ENCODE peak calls at places on chromosome 16, in nine cellular contexts. Z, W, A, K, Y, C, M, I and S are unnamed samples.

GRCh38 chr16:88385112-88385594 is 2.4 kb downstream of the ZNF469 start:
- DNase-seq in Z (no peak), Y (no peak), C (no peak), K (no peak), A (no peak), M (no peak), I (no peak), W (no peak), S (no peak)

GRCh38 chr16:48361540-48361939 is 23.7 kb downstream of the SIAH1 start:
- DNase-seq in W (no peak), Y (no peak), I (no peak), C (no peak), A (no peak), K (no peak), Z (no peak), M (no peak), S (no peak)

GRCh38 chr16:78993342-78993741 is 607.2 kb downstream of the MAF start:
- DNase-seq in K (peak; percentile 55), A (no peak), C (no peak), W (no peak), M (no peak), I (no peak), Y (no peak), Z (no peak), S (no peak)

GRCh38 chr16:88662843-88663606 is at the start of gene MVD:
- DNase-seq in Y (peak; percentile 72), C (peak; percentile 91), Z (peak; percentile 90), W (peak; percentile 99), I (peak; percentile 97), A (peak; percentile 99), K (peak; percentile 73), M (peak; percentile 92), S (peak; percentile 99)

GRCh38 chr16:87033541-87034300 is 283.5 kb downstream of the C16orf95 start:
- DNase-seq in K (no peak), I (no peak), C (no peak), A (no peak), Y (no peak), Z (no peak), W (no peak), M (no peak), S (no peak)

GRCh38 chr16:4679854-4680636 is 13.3 kb upstream of the NUDT16L1 start:
- DNase-seq in I (no peak), Y (no peak), A (no peak), W (peak; percentile 90), M (peak; percentile 78), Z (no peak), K (peak; percentile 51), C (no peak), S (peak; percentile 94)

GRCh38 chr16:85570213-85570734 is 42.8 kb upstream of the GSE1 start:
- DNase-seq in I (no peak), M (no peak), K (peak; percentile 51), Z (no peak), Y (no peak), W (no peak), C (no peak), A (no peak), S (no peak)

GRCh38 chr16:9328386-9328785 is 236.9 kb downstream of the HAPSTR1 start:
- DNase-seq in A (no peak), C (no peak), K (no peak), Y (no peak), W (no peak), Z (no peak), I (no peak), M (no peak), S (no peak)

GRCh38 chr16:833411-833810 is 32.9 kb upstream of the GNG13 start:
- DNase-seq in I (no peak), A (no peak), C (no peak), W (no peak), Z (no peak), M (no peak), Y (no peak), K (no peak), S (no peak)

GRCh38 chr16:10182186-10182683 is at the start of gene GRIN2A:
- DNase-seq in C (no peak), M (no peak), I (no peak), Z (no peak), K (peak; percentile 41), W (no peak), A (no peak), Y (no peak), S (no peak)

GRCh38 chr16:8649829-8650554 is 24.4 kb upstream of the ABAT start:
- DNase-seq in Z (no peak), I (no peak), K (no peak), M (no peak), W (no peak), C (no peak), Y (no peak), A (no peak), S (no peak)

GRCh38 chr16:23286131-23286532 is 16.0 kb upstream of the SCNN1B start:
- DNase-seq in W (no peak), K (no peak), A (no peak), Y (no peak), C (no peak), I (peak; percentile 42), Z (no peak), M (peak; percentile 99), S (no peak)

GRCh38 chr16:8959921-8960787 is 3.6 kb downstream of the USP7 start:
- DNase-seq in I (no peak), Z (no peak), K (peak; percentile 9), W (no peak), A (no peak), M (no peak), C (no peak), Y (no peak), S (no peak)

GRCh38 chr16:49881890-49882289 is 26.0 kb upstream of the ZNF423 start:
- DNase-seq in C (no peak), I (no peak), K (no peak), M (no peak), W (no peak), Z (no peak), Y (no peak), A (no peak), S (no peak)

GRCh38 chr16:12147681-12148479 is 171.3 kb downstream of the SNX29 start:
- DNase-seq in I (no peak), A (no peak), W (no peak), Y (no peak), K (no peak), M (no peak), C (no peak), Z (no peak), S (no peak)

GRCh38 chr16:3971261-3971660 is 90.7 kb upstream of the CREBBP start:
- DNase-seq in C (no peak), I (peak; percentile 35), Z (no peak), Y (no peak), W (no peak), M (peak; percentile 35), A (no peak), K (no peak), S (no peak)

GRCh38 chr16:27319257-27319965 is 5.6 kb downstream of the IL4R start:
- DNase-seq in M (no peak), Z (no peak), K (no peak), W (peak; percentile 56), Y (no peak), I (no peak), C (no peak), A (no peak), S (peak; percentile 35)

GRCh38 chr16:17339764-17340541 is 130.8 kb downstream of the XYLT1 start:
- DNase-seq in M (no peak), I (no peak), A (no peak), W (no peak), C (no peak), K (no peak), Y (no peak), Z (no peak), S (no peak)

GRCh38 chr16:69329369-69330285 is 761 bp downstream of the PDF start:
- DNase-seq in Y (no peak), W (no peak), C (peak; percentile 47), Z (no peak), I (no peak), A (peak; percentile 15), M (no peak), K (no peak), S (peak; percentile 89)

GRCh38 chr16:84845496-84846002 is 25.8 kb downstream of the CRISPLD2 start:
- DNase-seq in W (no peak), C (no peak), Z (no peak), K (no peak), Y (no peak), M (no peak), A (no peak), I (no peak), S (no peak)

GRCh38 chr16:50683689-50684374 is 2.7 kb upstream of the SNX20 start:
- DNase-seq in M (no peak), C (peak; percentile 35), W (no peak), K (no peak), Y (peak; percentile 28), I (no peak), A (no peak), Z (no peak), S (no peak)

GRCh38 chr16:84773312-84773711 is 46.5 kb upstream of the CRISPLD2 start:
- DNase-seq in A (no peak), C (no peak), M (no peak), Y (no peak), K (no peak), I (no peak), Z (no peak), W (no peak), S (no peak)

GRCh38 chr16:81527477-81528178 is 83.0 kb downstream of the CMIP start:
- DNase-seq in Y (no peak), C (no peak), W (no peak), I (no peak), M (no peak), Z (no peak), K (no peak), A (no peak), S (no peak)

GRCh38 chr16:21260870-21261791 is 17.0 kb downstream of the CRYM start:
- DNase-seq in C (no peak), W (no peak), A (peak; percentile 98), M (peak; percentile 79), Z (no peak), I (peak; percentile 27), Y (no peak), K (no peak), S (no peak)

GRCh38 chr16:89917773-89918452 is 749 bp upstream of the MC1R start:
- DNase-seq in I (peak; percentile 90), Y (no peak), C (peak; percentile 64), W (no peak), K (peak; percentile 48), A (peak; percentile 99), Z (no peak), M (peak; percentile 78), S (no peak)

GRCh38 chr16:3131755-3132377 is 3.0 kb upstream of the ZNF213 start:
- DNase-seq in Z (no peak), W (no peak), Y (no peak), A (peak; percentile 71), C (no peak), I (no peak), M (peak; percentile 33), K (no peak), S (no peak)

GRCh38 chr16:28902909-28903308 is 22.1 kb downstream of the RABEP2 start:
- DNase-seq in Z (no peak), I (no peak), M (no peak), C (no peak), Y (no peak), W (no peak), K (no peak), A (no peak), S (no peak)